ENCODE peak calls at places on chromosomes 16 and 17, in seven cellular contexts. Q, E, S, K, A, T and V are unnamed samples.

GRCh38 chr16:13435873-13436474 is 484.0 kb upstream of the ERCC4 start:
- DNase-seq in E (no peak), T (no peak), K (peak), A (peak), Q (peak), S (no peak), V (peak)

GRCh38 chr16:78684040-78684611 is 584.7 kb downstream of the WWOX start:
- DNase-seq in Q (no peak), K (peak), T (no peak), S (peak), A (no peak), E (no peak), V (no peak)

GRCh38 chr17:75645501-75645888 is 12.3 kb downstream of the SMIM5 start:
- DNase-seq in E (peak), T (peak), Q (no peak), S (peak), K (peak), A (no peak), V (no peak)

GRCh38 chr16:745739-746138 is 4.9 kb upstream of the CIAO3 start:
- DNase-seq in K (peak), Q (peak), A (peak), T (peak), E (no peak), S (no peak), V (peak)

GRCh38 chr17:62675260-62675659 is 47.8 kb downstream of the MRC2 start:
- DNase-seq in T (no peak), A (no peak), K (no peak), S (no peak), Q (no peak), E (no peak), V (no peak)

GRCh38 chr17:28533091-28533670 is 19.2 kb downstream of the UNC119 start:
- DNase-seq in S (no peak), A (no peak), T (no peak), K (no peak), Q (no peak), E (no peak), V (no peak)

GRCh38 chr17:74619077-74619673 is 4.4 kb downstream of the CD300E start:
- DNase-seq in Q (no peak), E (no peak), S (no peak), T (no peak), A (no peak), K (peak), V (no peak)

GRCh38 chr16:58451945-58452401 is 48.0 kb upstream of the NDRG4 start:
- DNase-seq in Q (no peak), E (no peak), S (peak), T (no peak), K (peak), A (no peak), V (no peak)

DNA sequence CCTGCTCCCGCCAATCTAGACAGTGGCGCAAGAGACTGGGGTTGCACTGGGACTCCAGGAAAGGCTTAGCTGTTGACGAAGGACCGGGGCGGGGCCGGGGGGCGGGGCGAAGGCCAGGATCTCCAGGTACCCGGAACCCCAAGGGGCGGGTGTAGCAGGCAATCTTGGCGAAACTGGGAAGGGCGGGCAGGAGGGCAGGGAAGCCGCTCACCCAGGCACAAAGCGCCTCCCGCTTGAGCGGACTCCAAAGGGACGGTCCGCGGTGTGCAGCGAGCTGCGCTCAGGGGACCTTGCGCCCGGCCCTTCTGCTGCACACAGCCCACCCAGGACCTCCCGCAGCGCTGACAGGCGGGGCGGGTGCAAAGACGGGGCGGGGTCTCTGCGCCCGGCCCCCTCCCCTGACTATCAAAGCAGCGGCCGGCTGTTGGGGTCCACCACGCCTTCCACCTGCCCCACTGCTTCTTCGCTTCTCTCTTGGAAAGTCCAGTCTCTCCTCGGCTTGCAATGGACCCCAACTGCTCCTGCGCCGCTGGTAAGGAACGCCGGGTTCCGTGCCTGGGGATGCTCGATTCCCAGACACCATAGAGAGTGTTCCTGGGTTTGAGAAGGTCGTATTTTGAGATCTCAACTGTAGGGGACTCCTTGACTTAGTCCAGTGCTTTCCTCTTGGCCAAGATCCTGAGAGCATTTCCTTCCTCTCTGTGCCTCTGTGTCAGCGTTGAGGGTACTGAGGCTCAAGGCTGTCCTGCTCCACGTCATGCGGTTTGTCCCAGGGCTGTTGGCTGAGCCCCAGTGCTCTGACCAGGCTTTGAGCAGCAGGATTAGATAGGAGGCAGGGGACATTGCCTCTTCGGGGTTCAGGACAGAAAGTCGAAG is at the start of gene MT1F:
- DNase-seq in A (peak), S (peak), Q (peak), K (peak), T (peak), E (peak), V (peak)
- TF ChIP-seq CTCF in A (no peak), S (no peak), Q (no peak), K (no peak), T (no peak), E (no peak), V (no peak)

DNA sequence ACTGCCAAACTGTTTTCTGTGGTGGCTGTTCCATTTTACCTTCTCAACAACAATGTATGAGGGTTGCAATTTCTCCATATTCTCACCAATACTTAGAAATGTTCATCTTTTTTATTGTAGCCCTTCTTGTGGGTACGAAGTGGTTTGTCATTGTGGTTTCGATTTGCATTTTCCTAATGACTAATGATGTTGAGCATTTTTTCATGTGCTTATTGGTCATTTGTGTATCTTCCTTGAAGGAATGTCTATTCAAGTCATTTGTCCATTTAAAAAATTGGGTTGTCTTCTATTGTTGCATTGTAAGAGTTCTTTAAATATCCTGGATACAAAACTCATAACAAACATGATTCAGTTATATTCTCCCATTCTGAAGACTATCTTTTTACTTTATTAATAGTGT is 47.5 kb upstream of the CCL2 start:
- DNase-seq in E (no peak), A (no peak), K (no peak), Q (no peak), T (no peak), S (no peak), V (no peak)
- H3K27ac ChIP-seq in E (no peak), A (no peak), K (no peak), Q (no peak), T (no peak), S (no peak), V (no peak)

GRCh38 chr17:57467801-57468200 is 211.5 kb downstream of the MSI2 start:
- DNase-seq in S (no peak), Q (no peak), E (no peak), A (no peak), K (no peak), T (no peak), V (no peak)

GRCh38 chr17:57467226-57467625 is 210.9 kb downstream of the MSI2 start:
- DNase-seq in E (no peak), A (no peak), K (no peak), Q (no peak), T (no peak), S (no peak), V (no peak)

GRCh38 chr17:57470906-57471305 is 214.6 kb downstream of the MSI2 start:
- DNase-seq in E (no peak), T (no peak), S (no peak), Q (no peak), K (no peak), A (no peak), V (no peak)

GRCh38 chr17:57471941-57472368 is 215.6 kb downstream of the MSI2 start:
- DNase-seq in S (no peak), K (no peak), T (no peak), E (no peak), A (peak), Q (peak), V (no peak)

DNA sequence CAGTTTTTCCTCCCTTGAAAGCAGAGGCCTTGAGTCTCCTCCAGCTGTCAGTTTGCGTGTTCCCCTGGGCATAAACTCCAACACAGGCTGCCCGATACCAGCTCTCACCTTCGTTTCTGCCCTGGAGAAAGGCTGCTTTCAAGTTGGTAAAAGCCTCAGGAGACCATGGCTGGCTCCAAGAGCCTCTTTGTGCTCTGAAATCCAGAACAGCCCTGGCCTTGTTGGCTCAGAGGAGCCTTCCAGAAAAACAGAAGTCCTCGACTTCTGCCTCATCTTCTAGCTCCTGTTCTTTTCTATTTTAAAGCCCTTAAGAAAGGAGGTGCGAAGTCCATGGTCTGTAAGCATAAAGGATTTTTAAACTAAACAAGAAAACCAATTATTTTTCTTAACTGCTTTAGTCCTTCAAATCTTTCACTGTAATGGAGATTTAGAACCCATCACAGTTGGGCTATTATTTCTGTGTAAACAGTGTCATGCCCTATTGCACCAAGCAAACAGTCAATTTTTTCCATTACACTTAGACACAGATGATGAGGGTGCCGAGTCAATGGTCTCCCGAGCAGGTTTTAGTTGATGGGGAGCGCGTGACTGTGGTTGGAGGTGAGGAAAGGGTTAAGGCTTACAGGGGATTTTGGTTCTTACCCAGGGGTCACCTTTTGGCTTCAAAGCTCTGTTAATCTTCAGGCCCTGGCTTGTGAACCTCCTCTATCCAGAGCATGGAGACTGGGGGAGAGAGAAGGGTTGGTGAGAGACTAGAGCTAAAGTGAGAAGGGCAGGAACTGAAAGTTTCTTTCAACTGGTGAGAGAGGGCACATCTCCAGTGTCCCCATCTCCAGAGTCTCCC is 212.8 kb downstream of the MSI2 start:
- DNase-seq in S (no peak), Q (no peak), E (no peak), T (no peak), A (no peak), K (no peak), V (no peak)
- TF ChIP-seq EZH2phosphoT487 in S (no peak), Q (no peak), E (no peak), T (no peak), A (no peak), K (no peak), V (no peak)

GRCh38 chr16:24074574-24074973 is 181.6 kb upstream of the CACNG3 start:
- DNase-seq in T (no peak), S (no peak), Q (no peak), A (no peak), E (no peak), K (no peak), V (no peak)

GRCh38 chr16:24073321-24073720 is 182.8 kb upstream of the CACNG3 start:
- DNase-seq in K (no peak), E (no peak), S (no peak), A (no peak), T (no peak), Q (no peak), V (no peak)

GRCh38 chr16:24071990-24072389 is 184.1 kb upstream of the CACNG3 start:
- DNase-seq in Q (no peak), T (no peak), S (no peak), E (no peak), K (no peak), A (no peak), V (no peak)

GRCh38 chr16:24069036-24069590 is 187.0 kb upstream of the CACNG3 start:
- DNase-seq in Q (no peak), K (no peak), A (no peak), E (no peak), S (no peak), T (peak), V (no peak)

DNA sequence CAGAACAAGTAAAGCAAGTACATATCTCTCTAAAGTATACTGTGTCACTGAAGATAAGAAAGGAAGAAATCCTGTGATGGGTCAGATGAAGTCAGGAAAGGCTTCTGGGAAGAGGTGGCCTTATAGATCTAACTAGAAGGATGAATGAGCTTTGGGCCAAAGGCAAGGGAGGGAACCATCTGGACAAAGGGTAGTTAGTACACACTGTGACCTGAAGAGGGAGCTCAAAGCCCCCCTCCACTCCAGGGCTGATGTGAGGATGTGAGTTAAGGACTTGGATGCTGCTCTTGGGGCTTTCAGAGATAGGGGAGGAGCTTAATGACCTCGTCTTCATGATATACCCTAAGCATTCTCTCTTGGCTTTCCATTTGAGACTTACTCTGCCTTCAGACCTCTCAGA is 185.3 kb upstream of the CACNG3 start:
- DNase-seq in A (peak), E (peak), S (peak), Q (peak), T (peak), K (peak), V (peak)
- TF ChIP-seq CTCF in A (peak), E (peak), S (peak), Q (peak), T (peak), K (peak), V (peak)

GRCh38 chr17:73412914-73413313 is 101.1 kb upstream of the CDC42EP4 start:
- DNase-seq in K (no peak), T (no peak), E (no peak), S (no peak), Q (no peak), A (no peak), V (no peak)

GRCh38 chr17:73414171-73414955 is 102.6 kb upstream of the CDC42EP4 start:
- DNase-seq in A (no peak), K (no peak), E (no peak), Q (no peak), T (no peak), S (no peak), V (no peak)

GRCh38 chr17:73411330-73411747 is 99.5 kb upstream of the CDC42EP4 start:
- DNase-seq in T (no peak), Q (no peak), K (no peak), E (no peak), A (no peak), S (no peak), V (no peak)

GRCh38 chr17:73415782-73416181 is 104.0 kb upstream of the CDC42EP4 start:
- DNase-seq in A (no peak), Q (no peak), S (no peak), T (no peak), E (no peak), K (no peak), V (no peak)

DNA sequence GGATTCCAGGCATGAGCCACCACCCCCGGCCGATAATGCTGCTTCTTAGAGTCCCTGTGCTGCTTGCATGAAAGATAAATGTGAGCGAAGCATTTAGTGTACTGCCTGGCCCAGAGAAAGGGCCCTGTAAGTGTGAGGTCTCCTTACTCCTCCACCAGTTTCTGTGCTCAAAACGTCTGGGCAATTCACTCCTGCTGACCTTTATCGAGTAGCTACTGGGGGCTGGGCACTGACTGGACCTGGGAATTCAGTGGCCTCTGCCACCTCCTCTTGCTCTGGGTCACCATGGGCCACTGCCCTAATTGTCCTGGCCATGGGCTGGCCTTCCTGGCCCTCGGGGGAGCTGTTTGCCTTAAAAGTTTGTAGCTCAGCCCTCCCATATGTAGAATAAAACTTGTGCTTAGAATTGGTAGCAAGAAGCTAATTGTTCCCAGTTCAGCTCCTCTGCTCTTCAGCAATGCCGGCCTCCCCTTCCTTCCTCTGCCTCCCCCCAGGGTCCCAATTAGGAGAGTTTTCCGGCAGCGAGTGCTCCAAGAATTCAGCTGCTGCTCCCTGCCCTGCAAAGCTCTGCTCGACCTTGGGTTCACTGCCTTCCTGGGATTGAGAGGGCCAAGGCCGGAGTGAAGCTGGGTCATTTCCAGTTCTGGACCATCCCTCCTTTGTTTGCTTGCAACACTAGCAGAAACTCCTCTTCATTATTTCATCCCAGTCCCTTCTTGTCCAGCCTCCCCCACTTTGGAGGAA is 99.0 kb upstream of the CDC42EP4 start:
- DNase-seq in E (no peak), A (peak), Q (no peak), S (no peak), K (no peak), T (no peak), V (no peak)
- H3K27ac ChIP-seq in E (no peak), A (peak), Q (no peak), S (no peak), K (no peak), T (no peak), V (no peak)

GRCh38 chr17:40950176-40950575 is 12.7 kb upstream of the KRT23 start:
- DNase-seq in E (no peak), Q (no peak), S (no peak), K (no peak), T (no peak), A (no peak), V (no peak)

GRCh38 chr17:40949406-40949805 is 12.0 kb upstream of the KRT23 start:
- DNase-seq in K (peak), S (no peak), E (no peak), T (no peak), Q (no peak), A (peak), V (no peak)

GRCh38 chr17:40952675-40953074 is 14.1 kb downstream of the KRT39 start:
- DNase-seq in T (no peak), Q (no peak), E (no peak), K (no peak), S (peak), A (no peak), V (no peak)

GRCh38 chr17:40952169-40952568 is 14.6 kb downstream of the KRT39 start:
- DNase-seq in T (no peak), E (no peak), A (no peak), Q (no peak), S (no peak), K (no peak), V (no peak)

GRCh38 chr17:40951011-40951622 is 13.7 kb upstream of the KRT23 start:
- DNase-seq in A (no peak), S (peak), K (no peak), E (peak), Q (no peak), T (no peak), V (no peak)
- TF ChIP-seq EZH2phosphoT487 in A (no peak), S (no peak), K (no peak), E (no peak), Q (no peak), T (no peak), V (no peak)

DNA sequence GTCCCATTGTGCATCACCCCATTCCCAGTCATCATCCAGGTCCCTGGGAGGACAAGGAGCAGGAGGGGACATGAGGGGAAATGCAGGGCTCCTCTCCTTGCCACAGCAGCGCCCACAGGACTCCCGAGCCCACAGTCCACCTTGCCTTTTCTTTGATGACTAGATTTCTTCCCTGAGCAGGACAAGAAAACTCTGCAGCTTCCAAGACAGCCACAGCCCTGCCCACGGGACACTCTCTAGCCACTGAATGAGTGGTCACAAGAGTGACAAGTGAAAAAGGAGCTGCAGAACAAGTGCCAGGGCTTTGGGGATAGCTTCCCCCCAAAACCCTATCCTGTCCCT is 4.7 kb downstream of the NEURL4 start:
- DNase-seq in A (no peak), Q (no peak), K (no peak), S (no peak), T (no peak), E (no peak), V (no peak)
- TF ChIP-seq CTCF in A (no peak), Q (no peak), K (no peak), S (no peak), T (peak), E (no peak), V (no peak)

GRCh38 chr17:60073621-60074020 is 5.1 kb downstream of the HEATR6 start:
- DNase-seq in E (no peak), Q (no peak), T (no peak), K (no peak), A (no peak), S (no peak), V (no peak)
- H3K27ac ChIP-seq in E (no peak), Q (no peak), T (no peak), K (no peak), A (no peak), S (no peak), V (no peak)

GRCh38 chr17:60640503-60640902 is 37.1 kb upstream of the BCAS3 start:
- DNase-seq in T (no peak), A (peak), S (peak), Q (peak), E (no peak), K (peak), V (no peak)
- TF ChIP-seq EZH2phosphoT487 in T (no peak), A (no peak), S (no peak), Q (no peak), E (no peak), K (no peak), V (no peak)

GRCh38 chr16:56357765-56358322 is 67.5 kb downstream of the AMFR start:
- DNase-seq in T (peak), Q (peak), S (no peak), K (no peak), E (no peak), A (peak), V (no peak)
- TF ChIP-seq CTCF in T (no peak), Q (peak), S (no peak), K (no peak), E (peak), A (no peak), V (peak)